ENCODE peak calls at places on chromosomes 2 and 18, in six cellular contexts. W is IMR-90, G is K562, H is H1, F is GM12878, O is HepG2. R is an unnamed sample.

GRCh38 chr2:38178556-38179419 is 102.8 kb upstream of the CYP1B1 start:
- DNase-seq in W (peak; percentile 68), G (no peak), H (no peak), F (peak; percentile 68), O (no peak), R (peak; percentile 19)

GRCh38 chr2:134758632-134759031 is 39.8 kb upstream of the TMEM163 start:
- DNase-seq in W (no peak), G (no peak), H (no peak), F (peak; percentile 43), O (no peak), R (no peak)

GRCh38 chr2:131130298-131130596 is 25.1 kb downstream of the PLEKHB2 start:
- DNase-seq in W (no peak), G (no peak), H (no peak), F (no peak), O (no peak), R (no peak)

GRCh38 chr2:71576541-71576940 is 123.2 kb downstream of the DYSF start:
- DNase-seq in W (no peak), G (no peak), H (no peak), F (no peak), O (no peak), R (no peak)

GRCh38 chr18:35253655-35254287 is 12.9 kb downstream of the ZNF397 start:
- DNase-seq in W (no peak), G (no peak), H (no peak), F (no peak), O (no peak), R (no peak)

GRCh38 chr2:111905990-111906735 is 7.8 kb downstream of the MERTK start:
- DNase-seq in W (no peak), G (no peak), H (no peak), F (peak; percentile 47), O (no peak), R (no peak)

GRCh38 chr18:48428494-48429177 is 19.5 kb upstream of the ZBTB7C start:
- DNase-seq in W (no peak), G (no peak), H (no peak), F (no peak), O (no peak), R (no peak)

GRCh38 chr2:50995610-50996009 is 36.3 kb downstream of the NRXN1 start:
- DNase-seq in W (peak; percentile 80), G (no peak), H (no peak), F (no peak), O (no peak), R (no peak)

GRCh38 chr2:15302154-15302553 is 259.0 kb downstream of the NBAS start:
- DNase-seq in W (peak; percentile 74), G (peak; percentile 57), H (no peak), F (no peak), O (no peak), R (no peak)

GRCh38 chr2:200089040-200089755 is 133.8 kb downstream of the MAIP1 start:
- DNase-seq in W (peak; percentile 40), G (no peak), H (no peak), F (no peak), O (no peak), R (no peak)

GRCh38 chr2:146262606-146263005 is 1582.2 kb upstream of the ACVR2A start:
- DNase-seq in W (no peak), G (no peak), H (no peak), F (no peak), O (no peak), R (no peak)

GRCh38 chr2:165277295-165277694 is 38.1 kb downstream of the SCN2A start:
- DNase-seq in W (peak; percentile 17), G (no peak), H (no peak), F (no peak), O (no peak), R (no peak)

GRCh38 chr2:170965446-170966225 is 36.6 kb downstream of the GORASP2 start:
- DNase-seq in W (peak; percentile 44), G (no peak), H (no peak), F (no peak), O (no peak), R (no peak)

GRCh38 chr18:8609711-8610441 is 639 bp downstream of the RAB12 start:
- DNase-seq in W (no peak), G (no peak), H (no peak), F (no peak), O (no peak), R (no peak)

GRCh38 chr2:239012228-239012627 is 164.3 kb downstream of the TWIST2 start:
- DNase-seq in W (no peak), G (no peak), H (no peak), F (no peak), O (no peak), R (no peak)

GRCh38 chr2:102181376-102181775 is 5.4 kb upstream of the IL1RL2 start:
- DNase-seq in W (no peak), G (no peak), H (no peak), F (no peak), O (no peak), R (no peak)

GRCh38 chr2:45156605-45157004 is 147.4 kb upstream of the SIX2 start:
- DNase-seq in W (no peak), G (no peak), H (no peak), F (no peak), O (no peak), R (no peak)

GRCh38 chr2:6865346-6866238 is at the start of gene CMPK2:
- DNase-seq in W (peak; percentile 9), G (peak; percentile 83), H (peak; percentile 73), F (peak; percentile 33), O (peak; percentile 35), R (peak; percentile 50)

GRCh38 chr2:159133795-159134194 is 152.7 kb downstream of the WDSUB1 start:
- DNase-seq in W (peak; percentile 61), G (no peak), H (no peak), F (no peak), O (no peak), R (no peak)

GRCh38 chr2:108916397-108917077 is 72.5 kb downstream of the EDAR start:
- DNase-seq in W (no peak), G (no peak), H (no peak), F (no peak), O (no peak), R (no peak)

GRCh38 chr2:2942906-2943305 is 434.7 kb downstream of the EIPR1 start:
- DNase-seq in W (no peak), G (no peak), H (no peak), F (no peak), O (no peak), R (no peak)

DNA sequence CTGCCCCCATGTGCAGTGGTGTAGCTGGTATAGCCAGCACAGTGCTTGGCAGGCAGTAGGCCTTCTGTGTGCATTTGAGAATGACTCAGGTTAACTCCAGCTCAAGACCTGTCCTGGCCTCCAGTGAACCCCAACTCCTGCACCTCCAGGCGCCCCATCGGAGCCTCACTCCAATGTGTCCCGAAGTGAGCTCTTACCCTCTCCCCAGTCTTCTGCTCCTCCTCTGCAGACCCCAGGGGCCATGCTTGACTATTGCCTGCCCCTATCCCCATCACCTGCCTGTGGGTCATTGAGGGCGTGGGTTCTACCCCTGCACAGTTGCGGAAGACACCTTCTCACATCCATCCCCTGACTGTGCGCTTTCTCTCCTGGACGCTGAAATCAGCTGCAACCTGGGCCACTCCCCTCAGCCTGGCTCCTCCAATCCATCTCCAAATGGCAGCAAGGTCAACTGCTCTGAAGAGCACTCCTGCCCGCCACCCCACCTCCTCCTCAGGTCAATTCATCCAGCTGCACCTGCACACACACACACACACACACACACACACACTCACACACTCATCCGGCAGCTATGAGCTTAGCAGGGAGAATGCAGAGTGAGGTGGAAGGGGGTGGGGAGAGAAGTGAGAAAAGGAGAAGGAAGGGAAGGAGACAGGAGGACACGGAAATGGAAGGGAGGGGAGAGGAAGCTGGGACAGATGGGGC is 130.3 kb upstream of the GLI2 start:
- DNase-seq in W (peak; percentile 31), G (no peak), H (no peak), F (no peak), O (no peak), R (no peak)
- TF ChIP-seq CEBPB in W (no peak), G (no peak), H (no peak), F (no peak), O (no peak), R (no peak)

DNA sequence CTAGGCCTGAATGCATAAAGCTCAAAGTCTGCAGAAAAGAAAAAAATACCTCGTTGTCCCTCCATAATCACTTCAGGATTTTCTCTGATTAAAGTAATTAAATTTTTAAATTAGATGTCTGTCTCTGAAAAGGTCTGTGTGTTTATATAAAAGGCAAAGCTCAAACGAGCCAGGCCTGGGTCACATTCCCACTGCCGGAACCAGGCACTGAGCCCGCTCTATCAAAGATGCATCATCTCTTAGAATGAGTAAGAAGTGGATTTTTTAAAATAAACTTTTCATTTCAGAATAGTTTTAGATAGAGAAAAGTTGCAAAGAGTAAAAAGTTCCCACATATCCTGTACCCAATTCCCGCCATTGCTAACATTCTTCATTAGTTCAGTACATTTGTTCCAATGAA is 202.1 kb upstream of the KYNU start:
- DNase-seq in W (peak; percentile 25), G (no peak), H (no peak), F (no peak), O (no peak), R (no peak)
- TF ChIP-seq USF2 in W (no peak), G (no peak), H (no peak), F (no peak), O (no peak), R (no peak)

GRCh38 chr2:72998234-72998651 is 73.3 kb downstream of the SFXN5 start:
- DNase-seq in W (no peak), G (no peak), H (peak; percentile 26), F (no peak), O (no peak), R (no peak)

GRCh38 chr2:72996152-72996502 is 75.4 kb downstream of the SFXN5 start:
- DNase-seq in W (no peak), G (no peak), H (peak; percentile 43), F (no peak), O (no peak), R (no peak)

GRCh38 chr2:72999729-73000725 is 71.5 kb downstream of the SFXN5 start:
- DNase-seq in W (peak; percentile 73), G (no peak), H (peak; percentile 38), F (no peak), O (no peak), R (no peak)

GRCh38 chr2:73000808-73001570 is 70.5 kb downstream of the SFXN5 start:
- DNase-seq in W (no peak), G (no peak), H (no peak), F (no peak), O (peak; percentile 70), R (no peak)

GRCh38 chr2:72998724-72999123 is 72.8 kb downstream of the SFXN5 start:
- DNase-seq in W (no peak), G (no peak), H (no peak), F (no peak), O (no peak), R (no peak)
- TF ChIP-seq CEBPB in W (no peak), G (no peak), H (no peak), F (no peak), O (no peak), R (no peak)

DNA sequence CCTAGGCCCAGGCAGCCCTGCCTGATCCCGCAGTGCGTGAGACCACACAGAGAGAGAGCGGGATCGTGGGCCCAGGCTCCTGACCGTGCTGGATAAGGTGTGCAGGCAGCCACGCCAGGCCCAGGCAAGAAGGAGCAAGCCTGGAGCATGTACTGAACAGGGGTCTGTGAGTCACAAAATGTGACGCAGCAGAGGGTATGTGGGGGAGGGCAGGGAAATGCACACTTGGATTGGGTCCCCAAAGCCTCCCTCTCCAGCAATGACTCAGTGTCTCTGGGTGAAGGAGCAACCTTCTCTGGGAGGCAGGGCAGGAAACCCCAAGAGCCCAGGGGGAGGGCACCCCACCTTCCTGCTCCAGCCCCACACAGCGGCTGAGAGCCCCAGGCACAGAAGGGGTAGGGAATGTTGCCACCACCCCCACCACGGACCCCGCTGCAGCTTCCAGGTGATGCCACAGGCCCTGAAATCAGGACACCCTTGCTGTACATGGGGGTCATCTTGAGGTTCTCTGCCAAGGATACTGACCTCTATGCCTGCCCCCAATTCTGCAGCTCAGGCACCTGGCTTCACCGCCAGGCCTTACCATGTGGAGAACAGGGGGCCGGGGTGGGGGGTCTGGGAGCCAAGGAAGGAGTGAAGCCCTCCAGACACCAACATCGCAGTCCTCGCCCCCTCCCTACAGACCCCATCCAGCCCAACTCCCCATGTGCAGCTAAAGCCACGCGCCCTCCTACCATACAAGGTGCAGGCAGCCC is 1.3 kb upstream of the GPC1 start:
- DNase-seq in W (peak; percentile 98), G (peak; percentile 37), H (no peak), F (no peak), O (no peak), R (peak; percentile 84)
- TF ChIP-seq USF2 in W (no peak), G (no peak), H (no peak), F (no peak), O (no peak), R (peak; percentile 1)